ENCODE peak calls at places on chromosomes 1 and 21, in seven cellular contexts. One of them, this sample, is unnamed.

GRCh38 chr1:28646040-28646439 is 2.4 kb upstream of the RNU11 start:
- DNase-seq in ovary: no peak
- DNase-seq in A549: no peak
- DNase-seq in suprapubic skin: no peak
- DNase-seq in transverse colon: no peak
- DNase-seq in stomach: no peak
- DNase-seq in tibial nerve: no peak
- DNase-seq in this sample: no peak

GRCh38 chr1:115112496-115113375 is 23.4 kb upstream of the TSPAN2 start:
- DNase-seq in ovary: peak
- DNase-seq in A549: no peak
- DNase-seq in suprapubic skin: no peak
- DNase-seq in transverse colon: peak
- DNase-seq in stomach: peak
- DNase-seq in tibial nerve: peak
- DNase-seq in this sample: no peak

GRCh38 chr1:50275564-50275963 is 147.7 kb downstream of the DMRTA2 start:
- DNase-seq in ovary: no peak
- DNase-seq in A549: no peak
- DNase-seq in suprapubic skin: no peak
- DNase-seq in transverse colon: no peak
- DNase-seq in stomach: no peak
- DNase-seq in tibial nerve: no peak
- DNase-seq in this sample: no peak

GRCh38 chr1:41955461-41956159 is 36.9 kb upstream of the HIVEP3 start:
- DNase-seq in ovary: no peak
- DNase-seq in A549: peak
- DNase-seq in suprapubic skin: no peak
- DNase-seq in transverse colon: no peak
- DNase-seq in stomach: no peak
- DNase-seq in tibial nerve: no peak
- DNase-seq in this sample: no peak

GRCh38 chr1:171817511-171818265 is 23.6 kb upstream of the DNM3 start:
- DNase-seq in ovary: peak
- DNase-seq in A549: peak
- DNase-seq in suprapubic skin: no peak
- DNase-seq in transverse colon: peak
- DNase-seq in stomach: no peak
- DNase-seq in tibial nerve: no peak
- DNase-seq in this sample: no peak

GRCh38 chr1:235079443-235079967 is 49.1 kb downstream of the TOMM20 start:
- DNase-seq in ovary: peak
- DNase-seq in A549: peak
- DNase-seq in suprapubic skin: peak
- DNase-seq in transverse colon: peak
- DNase-seq in stomach: peak
- DNase-seq in tibial nerve: no peak
- DNase-seq in this sample: no peak

GRCh38 chr1:41936107-41936506 is 17.4 kb upstream of the HIVEP3 start:
- DNase-seq in ovary: no peak
- DNase-seq in A549: no peak
- DNase-seq in suprapubic skin: no peak
- DNase-seq in transverse colon: no peak
- DNase-seq in stomach: no peak
- DNase-seq in tibial nerve: no peak
- DNase-seq in this sample: no peak

GRCh38 chr1:26288311-26288941 is 8.5 kb downstream of the SH3BGRL3 start:
- DNase-seq in ovary: no peak
- DNase-seq in A549: no peak
- DNase-seq in suprapubic skin: peak
- DNase-seq in transverse colon: peak
- DNase-seq in stomach: no peak
- DNase-seq in tibial nerve: no peak
- DNase-seq in this sample: no peak

GRCh38 chr1:37755290-37755689 is 9.6 kb downstream of the EPHA10 start:
- DNase-seq in ovary: no peak
- DNase-seq in A549: no peak
- DNase-seq in suprapubic skin: no peak
- DNase-seq in transverse colon: no peak
- DNase-seq in stomach: no peak
- DNase-seq in tibial nerve: no peak
- DNase-seq in this sample: no peak

GRCh38 chr1:10188133-10188532 is 22.2 kb upstream of the KIF1B start:
- DNase-seq in ovary: no peak
- DNase-seq in A549: no peak
- DNase-seq in suprapubic skin: no peak
- DNase-seq in transverse colon: no peak
- DNase-seq in stomach: no peak
- DNase-seq in tibial nerve: no peak
- DNase-seq in this sample: no peak

GRCh38 chr21:41133896-41134522 is 34.0 kb upstream of the BACE2 start:
- DNase-seq in ovary: no peak
- DNase-seq in A549: peak
- DNase-seq in suprapubic skin: no peak
- DNase-seq in transverse colon: no peak
- DNase-seq in stomach: no peak
- DNase-seq in tibial nerve: peak
- DNase-seq in this sample: no peak

GRCh38 chr1:116322752-116323405 is 50.2 kb upstream of the ATP1A1 start:
- DNase-seq in ovary: no peak
- DNase-seq in A549: no peak
- DNase-seq in suprapubic skin: no peak
- DNase-seq in transverse colon: no peak
- DNase-seq in stomach: no peak
- DNase-seq in tibial nerve: no peak
- DNase-seq in this sample: no peak

GRCh38 chr1:90475623-90476022 is 241.5 kb downstream of the BARHL2 start:
- DNase-seq in ovary: no peak
- DNase-seq in A549: no peak
- DNase-seq in suprapubic skin: no peak
- DNase-seq in transverse colon: no peak
- DNase-seq in stomach: no peak
- DNase-seq in tibial nerve: no peak
- DNase-seq in this sample: no peak

GRCh38 chr1:226784081-226785049 is 45.3 kb upstream of the ITPKB start:
- DNase-seq in ovary: no peak
- DNase-seq in A549: no peak
- DNase-seq in suprapubic skin: no peak
- DNase-seq in transverse colon: no peak
- DNase-seq in stomach: no peak
- DNase-seq in tibial nerve: no peak
- DNase-seq in this sample: no peak

GRCh38 chr1:59128784-59129227 is 168.1 kb upstream of the FGGY start:
- DNase-seq in ovary: no peak
- DNase-seq in A549: no peak
- DNase-seq in suprapubic skin: no peak
- DNase-seq in transverse colon: no peak
- DNase-seq in stomach: no peak
- DNase-seq in tibial nerve: no peak
- DNase-seq in this sample: peak

GRCh38 chr1:155126494-155127104 is 1.1 kb upstream of the EFNA1 start:
- DNase-seq in ovary: no peak
- DNase-seq in A549: no peak
- DNase-seq in suprapubic skin: no peak
- DNase-seq in transverse colon: peak
- DNase-seq in stomach: peak
- DNase-seq in tibial nerve: peak
- DNase-seq in this sample: no peak

GRCh38 chr1:209652873-209653401 is 712 bp upstream of the LAMB3 start:
- DNase-seq in ovary: peak
- DNase-seq in A549: no peak
- DNase-seq in suprapubic skin: peak
- DNase-seq in transverse colon: peak
- DNase-seq in stomach: peak
- DNase-seq in tibial nerve: peak
- DNase-seq in this sample: no peak

GRCh38 chr1:13731897-13732296 is 31.9 kb downstream of the PRDM2 start:
- DNase-seq in ovary: no peak
- DNase-seq in A549: no peak
- DNase-seq in suprapubic skin: no peak
- DNase-seq in transverse colon: no peak
- DNase-seq in stomach: no peak
- DNase-seq in tibial nerve: no peak
- DNase-seq in this sample: no peak

GRCh38 chr1:37828410-37829074 is 20.5 kb upstream of the YRDC start:
- DNase-seq in ovary: no peak
- DNase-seq in A549: no peak
- DNase-seq in suprapubic skin: no peak
- DNase-seq in transverse colon: peak
- DNase-seq in stomach: no peak
- DNase-seq in tibial nerve: no peak
- DNase-seq in this sample: no peak

GRCh38 chr1:71521655-71522264 is 440.9 kb upstream of the ZRANB2 start:
- DNase-seq in ovary: peak
- DNase-seq in A549: no peak
- DNase-seq in suprapubic skin: no peak
- DNase-seq in transverse colon: peak
- DNase-seq in stomach: peak
- DNase-seq in tibial nerve: peak
- DNase-seq in this sample: no peak

GRCh38 chr1:2556277-2557145 is at the start of gene TNFRSF14:
- DNase-seq in ovary: peak
- DNase-seq in A549: no peak
- DNase-seq in suprapubic skin: no peak
- DNase-seq in transverse colon: peak
- DNase-seq in stomach: peak
- DNase-seq in tibial nerve: peak
- DNase-seq in this sample: no peak

GRCh38 chr1:58710190-58710589 is 10.3 kb upstream of the MYSM1 start:
- DNase-seq in ovary: no peak
- DNase-seq in A549: no peak
- DNase-seq in suprapubic skin: no peak
- DNase-seq in transverse colon: no peak
- DNase-seq in stomach: no peak
- DNase-seq in tibial nerve: no peak
- DNase-seq in this sample: peak

GRCh38 chr1:228735871-228736586 is 750 bp downstream of the RHOU start:
- DNase-seq in ovary: peak
- DNase-seq in A549: peak
- DNase-seq in suprapubic skin: peak
- DNase-seq in transverse colon: peak
- DNase-seq in stomach: peak
- DNase-seq in tibial nerve: peak
- DNase-seq in this sample: peak

GRCh38 chr1:76957961-76958360 is 90.7 kb downstream of the ST6GALNAC5 start:
- DNase-seq in ovary: no peak
- DNase-seq in A549: no peak
- DNase-seq in suprapubic skin: no peak
- DNase-seq in transverse colon: no peak
- DNase-seq in stomach: no peak
- DNase-seq in tibial nerve: no peak
- DNase-seq in this sample: no peak

GRCh38 chr1:2204384-2205190 is 10.0 kb upstream of the FAAP20 start:
- DNase-seq in ovary: peak
- DNase-seq in A549: no peak
- DNase-seq in suprapubic skin: peak
- DNase-seq in transverse colon: peak
- DNase-seq in stomach: peak
- DNase-seq in tibial nerve: peak
- DNase-seq in this sample: peak

DNA sequence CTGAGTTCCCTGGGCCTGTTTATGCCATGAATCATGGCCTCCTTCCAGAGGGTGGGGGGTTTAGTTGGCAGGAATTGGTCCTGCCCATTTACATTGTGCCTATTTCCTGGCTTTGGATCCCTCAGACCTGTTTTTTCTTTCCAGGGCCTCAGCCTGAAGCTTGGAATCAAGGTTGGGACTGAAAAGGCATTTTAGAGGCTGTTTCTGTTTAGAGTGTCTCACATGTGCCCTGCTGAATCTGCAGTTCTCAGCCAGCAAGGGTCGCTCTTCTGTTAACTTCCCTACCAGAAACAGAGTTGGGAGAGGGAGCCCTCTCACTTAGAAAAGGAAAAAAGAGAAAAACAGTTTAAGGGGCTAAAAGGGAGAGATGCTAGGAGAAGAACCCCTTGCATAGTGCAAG is 191.1 kb downstream of the PTPRC start:
- DNase-seq in ovary: no peak
- DNase-seq in A549: no peak
- DNase-seq in suprapubic skin: no peak
- DNase-seq in transverse colon: no peak
- DNase-seq in stomach: no peak
- DNase-seq in tibial nerve: no peak
- DNase-seq in this sample: no peak
- TF ChIP-seq EP300 in ovary: no peak
- TF ChIP-seq EP300 in A549: no peak
- TF ChIP-seq EP300 in suprapubic skin: no peak
- TF ChIP-seq EP300 in transverse colon: no peak
- TF ChIP-seq EP300 in stomach: no peak
- TF ChIP-seq EP300 in tibial nerve: no peak
- TF ChIP-seq EP300 in this sample: no peak

DNA sequence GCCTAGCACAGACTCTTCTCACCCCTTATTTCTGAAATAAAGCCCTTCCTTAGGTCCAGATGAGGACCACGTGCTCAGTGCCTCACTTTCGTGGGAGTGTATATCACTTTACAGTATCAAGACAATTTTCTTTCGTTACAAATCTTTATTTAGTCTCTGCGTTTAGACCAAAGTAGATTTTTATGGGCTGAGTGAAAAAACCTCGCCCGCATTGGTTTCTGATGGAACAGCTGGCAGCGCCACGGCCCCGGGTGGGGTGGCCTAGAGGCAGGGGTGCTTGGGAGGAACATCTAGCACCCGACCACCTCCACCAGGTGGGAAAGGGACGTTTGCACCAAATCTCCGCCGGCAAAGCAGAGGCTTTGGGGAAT is 7.6 kb downstream of the SIM2 start:
- DNase-seq in ovary: no peak
- DNase-seq in A549: no peak
- DNase-seq in suprapubic skin: no peak
- DNase-seq in transverse colon: no peak
- DNase-seq in stomach: no peak
- DNase-seq in tibial nerve: no peak
- DNase-seq in this sample: no peak
- TF ChIP-seq CTCF in ovary: no peak
- TF ChIP-seq CTCF in A549: no peak
- TF ChIP-seq CTCF in suprapubic skin: no peak
- TF ChIP-seq CTCF in transverse colon: no peak
- TF ChIP-seq CTCF in stomach: no peak
- TF ChIP-seq CTCF in tibial nerve: no peak
- TF ChIP-seq CTCF in this sample: no peak

DNA sequence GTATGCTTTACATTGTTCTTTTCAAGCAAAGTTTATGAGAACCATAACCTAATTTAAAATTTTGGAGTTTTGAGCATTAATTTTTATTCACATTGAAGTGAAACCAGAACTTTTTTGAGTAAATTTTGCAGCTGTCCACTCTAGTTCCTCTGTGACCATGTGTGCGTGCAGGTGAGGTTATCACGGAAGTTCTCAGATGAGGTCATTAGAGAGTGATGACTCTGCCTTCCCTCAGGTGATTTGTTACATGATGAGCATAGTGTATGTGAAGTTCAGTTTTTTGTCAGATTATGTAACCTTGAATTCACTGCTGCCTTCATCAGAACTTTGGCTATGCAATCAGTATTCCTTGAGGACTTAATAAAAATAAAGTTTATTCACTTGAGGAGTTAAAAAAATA is 828.2 kb downstream of the ADGRL2 start:
- DNase-seq in ovary: no peak
- DNase-seq in A549: no peak
- DNase-seq in suprapubic skin: no peak
- DNase-seq in transverse colon: no peak
- DNase-seq in stomach: no peak
- DNase-seq in tibial nerve: no peak
- DNase-seq in this sample: no peak
- TF ChIP-seq EP300 in ovary: no peak
- TF ChIP-seq EP300 in A549: no peak
- TF ChIP-seq EP300 in suprapubic skin: no peak
- TF ChIP-seq EP300 in transverse colon: no peak
- TF ChIP-seq EP300 in stomach: no peak
- TF ChIP-seq EP300 in tibial nerve: no peak
- TF ChIP-seq EP300 in this sample: no peak

GRCh38 chr21:43287974-43288755 is 119.4 kb downstream of the CRYAA start:
- DNase-seq in ovary: no peak
- DNase-seq in A549: no peak
- DNase-seq in suprapubic skin: no peak
- DNase-seq in transverse colon: no peak
- DNase-seq in stomach: peak
- DNase-seq in tibial nerve: no peak
- DNase-seq in this sample: no peak
- TF ChIP-seq CTCF in ovary: no peak
- TF ChIP-seq CTCF in A549: no peak
- TF ChIP-seq CTCF in suprapubic skin: no peak
- TF ChIP-seq CTCF in transverse colon: no peak
- TF ChIP-seq CTCF in stomach: no peak
- TF ChIP-seq CTCF in tibial nerve: no peak
- TF ChIP-seq CTCF in this sample: no peak

This sample was measured in esophagus muscularis mucosa.